ENCODE peak calls at places on chromosome 1, in seven cellular contexts. W is fibroblast of the conjunctiva; F is skeletal muscle cell; Z is occipital lobe; M is stimulated activated CD4-positive, alpha-beta T cell treated with anti-CD3 and anti-CD28 coated beads, TNF-alpha, amount 100 ng/mL, for 1 hour; S is ACHN; L is iPS-NIHi11. P is an unnamed sample.

GRCh38 chr1:223437151-223437550 is 43.9 kb downstream of the CCDC185 start:
- DNase-seq in S (no peak), L (no peak), M (no peak), W (no peak), F (no peak), Z (no peak), P (no peak)

GRCh38 chr1:240776237-240776636 is 164.3 kb upstream of the GREM2 start:
- DNase-seq in L (no peak), M (no peak), Z (no peak), S (no peak), W (no peak), F (no peak), P (no peak)

GRCh38 chr1:23810818-23811420 is 10.4 kb upstream of the GALE start:
- DNase-seq in L (peak; percentile 84), M (no peak), Z (no peak), F (no peak), W (no peak), S (peak; percentile 53), P (no peak)

GRCh38 chr1:101239095-101240040 is 2.5 kb downstream of the S1PR1 start:
- DNase-seq in S (no peak), M (no peak), L (no peak), Z (no peak), W (no peak), F (no peak), P (no peak)

GRCh38 chr1:198669023-198669698 is 30.3 kb downstream of the PTPRC start:
- DNase-seq in F (peak; percentile 58), W (peak; percentile 65), Z (no peak), S (peak; percentile 80), L (no peak), M (no peak), P (no peak)

GRCh38 chr1:30968220-30968971 is 59.8 kb upstream of the SDC3 start:
- DNase-seq in S (no peak), F (no peak), M (no peak), W (no peak), Z (no peak), L (no peak), P (no peak)

GRCh38 chr1:90973897-90974798 is 47.7 kb downstream of the ZNF644 start:
- DNase-seq in F (no peak), Z (no peak), W (no peak), M (no peak), L (peak; percentile 19), S (peak; percentile 20), P (no peak)

GRCh38 chr1:155858805-155859233 is 548 bp upstream of the SYT11 start:
- DNase-seq in S (no peak), M (no peak), W (peak; percentile 21), F (no peak), Z (no peak), L (no peak), P (no peak)

GRCh38 chr1:206501881-206502280 is 5.5 kb upstream of the RASSF5 start:
- DNase-seq in W (no peak), F (no peak), L (no peak), S (no peak), Z (no peak), M (no peak), P (no peak)

GRCh38 chr1:211870156-211870555 is 39.6 kb upstream of the LPGAT1 start:
- DNase-seq in S (no peak), L (no peak), W (no peak), F (peak; percentile 4), Z (no peak), M (no peak), P (no peak)

GRCh38 chr1:95233737-95234493 is at the start of gene RWDD3:
- DNase-seq in W (peak; percentile 88), L (peak; percentile 95), S (peak; percentile 91), Z (peak; percentile 88), F (peak; percentile 63), M (peak; percentile 88), P (peak; percentile 92)

P was measured in amygdala.